ENCODE peak calls at places on chromosomes 5 and 9, in ten cellular contexts. One of them, this sample, is unnamed.

GRCh38 chr9:22148876-22149637 is 140.0 kb upstream of the CDKN2B start:
- DNase-seq in amniotic stem cell: no peak
- DNase-seq in HCT116: no peak
- DNase-seq in left ventricle myocardium superior: no peak
- DNase-seq in left cardiac atrium: no peak
- DNase-seq in T follicular helper cell: no peak
- DNase-seq in neural crest cell: no peak
- DNase-seq in left lobe of liver: no peak
- DNase-seq in naive thymus-derived CD8-positive, alpha-beta T cell: no peak
- DNase-seq in cardiac fibroblast: peak; percentile 16
- DNase-seq in this sample: no peak

GRCh38 chr5:39531299-39531698 is 106.5 kb upstream of the DAB2 start:
- DNase-seq in amniotic stem cell: no peak
- DNase-seq in HCT116: no peak
- DNase-seq in left ventricle myocardium superior: no peak
- DNase-seq in left cardiac atrium: no peak
- DNase-seq in T follicular helper cell: no peak
- DNase-seq in neural crest cell: no peak
- DNase-seq in left lobe of liver: no peak
- DNase-seq in naive thymus-derived CD8-positive, alpha-beta T cell: no peak
- DNase-seq in cardiac fibroblast: no peak
- DNase-seq in this sample: no peak

GRCh38 chr9:87944096-87944495 is 26.3 kb downstream of the SPATA31C1 start:
- DNase-seq in amniotic stem cell: no peak
- DNase-seq in HCT116: no peak
- DNase-seq in left ventricle myocardium superior: no peak
- DNase-seq in left cardiac atrium: no peak
- DNase-seq in T follicular helper cell: no peak
- DNase-seq in neural crest cell: no peak
- DNase-seq in left lobe of liver: no peak
- DNase-seq in naive thymus-derived CD8-positive, alpha-beta T cell: no peak
- DNase-seq in cardiac fibroblast: no peak
- DNase-seq in this sample: no peak

GRCh38 chr5:8366296-8366695 is 497.3 kb downstream of the MTRR start:
- DNase-seq in amniotic stem cell: no peak
- DNase-seq in HCT116: no peak
- DNase-seq in left ventricle myocardium superior: no peak
- DNase-seq in left cardiac atrium: no peak
- DNase-seq in T follicular helper cell: no peak
- DNase-seq in neural crest cell: no peak
- DNase-seq in left lobe of liver: no peak
- DNase-seq in naive thymus-derived CD8-positive, alpha-beta T cell: no peak
- DNase-seq in cardiac fibroblast: no peak
- DNase-seq in this sample: no peak

GRCh38 chr9:138020120-138020794 is 142.7 kb downstream of the CACNA1B start:
- DNase-seq in amniotic stem cell: no peak
- DNase-seq in HCT116: no peak
- DNase-seq in left ventricle myocardium superior: no peak
- DNase-seq in left cardiac atrium: no peak
- DNase-seq in T follicular helper cell: no peak
- DNase-seq in neural crest cell: no peak
- DNase-seq in left lobe of liver: no peak
- DNase-seq in naive thymus-derived CD8-positive, alpha-beta T cell: no peak
- DNase-seq in cardiac fibroblast: no peak
- DNase-seq in this sample: no peak

GRCh38 chr9:136204838-136205706 is at the start of gene LHX3:
- DNase-seq in amniotic stem cell: no peak
- DNase-seq in HCT116: no peak
- DNase-seq in left ventricle myocardium superior: peak; percentile 53
- DNase-seq in left cardiac atrium: no peak
- DNase-seq in T follicular helper cell: peak; percentile 12
- DNase-seq in neural crest cell: peak; percentile 47
- DNase-seq in left lobe of liver: no peak
- DNase-seq in naive thymus-derived CD8-positive, alpha-beta T cell: no peak
- DNase-seq in cardiac fibroblast: no peak
- DNase-seq in this sample: no peak

GRCh38 chr5:90932052-90932699 is 373.6 kb downstream of the ADGRV1 start:
- DNase-seq in amniotic stem cell: peak; percentile 75
- DNase-seq in HCT116: peak; percentile 44
- DNase-seq in left ventricle myocardium superior: no peak
- DNase-seq in left cardiac atrium: peak; percentile 24
- DNase-seq in T follicular helper cell: peak; percentile 1
- DNase-seq in neural crest cell: peak; percentile 42
- DNase-seq in left lobe of liver: peak; percentile 58
- DNase-seq in naive thymus-derived CD8-positive, alpha-beta T cell: peak; percentile 2
- DNase-seq in cardiac fibroblast: peak; percentile 86
- DNase-seq in this sample: peak; percentile 91

GRCh38 chr9:101274971-101275670 is 109.7 kb downstream of the BAAT start:
- DNase-seq in amniotic stem cell: no peak
- DNase-seq in HCT116: no peak
- DNase-seq in left ventricle myocardium superior: no peak
- DNase-seq in left cardiac atrium: no peak
- DNase-seq in T follicular helper cell: no peak
- DNase-seq in neural crest cell: no peak
- DNase-seq in left lobe of liver: no peak
- DNase-seq in naive thymus-derived CD8-positive, alpha-beta T cell: no peak
- DNase-seq in cardiac fibroblast: no peak
- DNase-seq in this sample: no peak

GRCh38 chr5:58666598-58667595 is 84.0 kb downstream of the RAB3C start:
- DNase-seq in amniotic stem cell: no peak
- DNase-seq in HCT116: no peak
- DNase-seq in left ventricle myocardium superior: no peak
- DNase-seq in left cardiac atrium: no peak
- DNase-seq in T follicular helper cell: no peak
- DNase-seq in neural crest cell: no peak
- DNase-seq in left lobe of liver: no peak
- DNase-seq in naive thymus-derived CD8-positive, alpha-beta T cell: no peak
- DNase-seq in cardiac fibroblast: peak; percentile 1
- DNase-seq in this sample: peak; percentile 91

GRCh38 chr5:172322028-172322965 is 38.7 kb upstream of the UBTD2 start:
- DNase-seq in amniotic stem cell: no peak
- DNase-seq in HCT116: no peak
- DNase-seq in left ventricle myocardium superior: no peak
- DNase-seq in left cardiac atrium: no peak
- DNase-seq in T follicular helper cell: no peak
- DNase-seq in neural crest cell: no peak
- DNase-seq in left lobe of liver: no peak
- DNase-seq in naive thymus-derived CD8-positive, alpha-beta T cell: no peak
- DNase-seq in cardiac fibroblast: no peak
- DNase-seq in this sample: no peak

GRCh38 chr5:169873642-169874041 is 106.7 kb downstream of the INSYN2B start:
- DNase-seq in amniotic stem cell: no peak
- DNase-seq in HCT116: no peak
- DNase-seq in left ventricle myocardium superior: peak; percentile 67
- DNase-seq in left cardiac atrium: peak; percentile 43
- DNase-seq in T follicular helper cell: no peak
- DNase-seq in neural crest cell: no peak
- DNase-seq in left lobe of liver: no peak
- DNase-seq in naive thymus-derived CD8-positive, alpha-beta T cell: no peak
- DNase-seq in cardiac fibroblast: peak; percentile 26
- DNase-seq in this sample: no peak

GRCh38 chr9:133370680-133371079 is 5.2 kb downstream of the SURF4 start:
- DNase-seq in amniotic stem cell: no peak
- DNase-seq in HCT116: no peak
- DNase-seq in left ventricle myocardium superior: no peak
- DNase-seq in left cardiac atrium: no peak
- DNase-seq in T follicular helper cell: peak; percentile 32
- DNase-seq in neural crest cell: no peak
- DNase-seq in left lobe of liver: peak; percentile 81
- DNase-seq in naive thymus-derived CD8-positive, alpha-beta T cell: peak; percentile 30
- DNase-seq in cardiac fibroblast: no peak
- DNase-seq in this sample: no peak

GRCh38 chr9:479951-480350 is 265.3 kb downstream of the DOCK8 start:
- DNase-seq in amniotic stem cell: no peak
- DNase-seq in HCT116: no peak
- DNase-seq in left ventricle myocardium superior: no peak
- DNase-seq in left cardiac atrium: no peak
- DNase-seq in T follicular helper cell: no peak
- DNase-seq in neural crest cell: no peak
- DNase-seq in left lobe of liver: no peak
- DNase-seq in naive thymus-derived CD8-positive, alpha-beta T cell: no peak
- DNase-seq in cardiac fibroblast: no peak
- DNase-seq in this sample: no peak

GRCh38 chr9:95497772-95498171 is 19.0 kb downstream of the PTCH1 start:
- DNase-seq in amniotic stem cell: no peak
- DNase-seq in HCT116: no peak
- DNase-seq in left ventricle myocardium superior: no peak
- DNase-seq in left cardiac atrium: no peak
- DNase-seq in T follicular helper cell: no peak
- DNase-seq in neural crest cell: no peak
- DNase-seq in left lobe of liver: no peak
- DNase-seq in naive thymus-derived CD8-positive, alpha-beta T cell: no peak
- DNase-seq in cardiac fibroblast: no peak
- DNase-seq in this sample: no peak

GRCh38 chr5:167284491-167284890 is 1007.0 kb upstream of the WWC1 start:
- DNase-seq in amniotic stem cell: no peak
- DNase-seq in HCT116: no peak
- DNase-seq in left ventricle myocardium superior: no peak
- DNase-seq in left cardiac atrium: no peak
- DNase-seq in T follicular helper cell: no peak
- DNase-seq in neural crest cell: no peak
- DNase-seq in left lobe of liver: no peak
- DNase-seq in naive thymus-derived CD8-positive, alpha-beta T cell: no peak
- DNase-seq in cardiac fibroblast: peak; percentile 17
- DNase-seq in this sample: no peak

GRCh38 chr5:133247881-133248642 is 196.2 kb downstream of the HSPA4 start:
- DNase-seq in amniotic stem cell: no peak
- DNase-seq in HCT116: peak; percentile 60
- DNase-seq in left ventricle myocardium superior: no peak
- DNase-seq in left cardiac atrium: peak; percentile 39
- DNase-seq in T follicular helper cell: no peak
- DNase-seq in neural crest cell: peak; percentile 38
- DNase-seq in left lobe of liver: no peak
- DNase-seq in naive thymus-derived CD8-positive, alpha-beta T cell: no peak
- DNase-seq in cardiac fibroblast: peak; percentile 52
- DNase-seq in this sample: no peak